ENCODE peak calls at places on chromosomes 3 and 15, in five cellular contexts. One of them, this sample, is unnamed.
A peak's percentile ranks its signal among the peaks of the same experiment; 100 is the strongest.

GRCh38 chr15:94611656-94612055 is 380.3 kb downstream of the MCTP2 start:
- DNase-seq in cardiac muscle cell: no peak
- DNase-seq in fibroblast of pulmonary artery: no peak
- DNase-seq in AG04449: no peak
- DNase-seq in IMR-90: no peak
- DNase-seq in this sample: no peak

GRCh38 chr3:42655331-42655888 is 1.9 kb downstream of the ZBTB47 start:
- DNase-seq in cardiac muscle cell: no peak
- DNase-seq in fibroblast of pulmonary artery: no peak
- DNase-seq in AG04449: no peak
- DNase-seq in IMR-90: no peak
- DNase-seq in this sample: no peak

GRCh38 chr3:53051929-53052328 is 6.1 kb upstream of the SFMBT1 start:
- DNase-seq in cardiac muscle cell: no peak
- DNase-seq in fibroblast of pulmonary artery: no peak
- DNase-seq in AG04449: no peak
- DNase-seq in IMR-90: no peak
- DNase-seq in this sample: no peak

GRCh38 chr15:26996250-26996649 is 25.3 kb downstream of the GABRG3 start:
- DNase-seq in cardiac muscle cell: no peak
- DNase-seq in fibroblast of pulmonary artery: no peak
- DNase-seq in AG04449: no peak
- DNase-seq in IMR-90: no peak
- DNase-seq in this sample: no peak

GRCh38 chr3:84742915-84743314 is 215.9 kb upstream of the CADM2 start:
- DNase-seq in cardiac muscle cell: no peak
- DNase-seq in fibroblast of pulmonary artery: no peak
- DNase-seq in AG04449: no peak
- DNase-seq in IMR-90: no peak
- DNase-seq in this sample: no peak

GRCh38 chr3:54213910-54214309 is 91.6 kb downstream of the CACNA2D3 start:
- DNase-seq in cardiac muscle cell: no peak
- DNase-seq in fibroblast of pulmonary artery: peak; percentile 18
- DNase-seq in AG04449: no peak
- DNase-seq in IMR-90: no peak
- DNase-seq in this sample: no peak

GRCh38 chr15:94312946-94313345 is 81.6 kb downstream of the MCTP2 start:
- DNase-seq in cardiac muscle cell: no peak
- DNase-seq in fibroblast of pulmonary artery: peak; percentile 17
- DNase-seq in AG04449: peak; percentile 19
- DNase-seq in IMR-90: no peak
- DNase-seq in this sample: peak; percentile 49

GRCh38 chr15:62133141-62133540 is 31.9 kb downstream of the C2CD4B start:
- DNase-seq in cardiac muscle cell: no peak
- DNase-seq in fibroblast of pulmonary artery: no peak
- DNase-seq in AG04449: no peak
- DNase-seq in IMR-90: no peak
- DNase-seq in this sample: no peak

GRCh38 chr3:100902572-100902971 is 90.6 kb downstream of the ABI3BP start:
- DNase-seq in cardiac muscle cell: no peak
- DNase-seq in fibroblast of pulmonary artery: no peak
- DNase-seq in AG04449: peak; percentile 37
- DNase-seq in IMR-90: peak; percentile 22
- DNase-seq in this sample: no peak

GRCh38 chr3:186255703-186256331 is 106.2 kb downstream of the DGKG start:
- DNase-seq in cardiac muscle cell: peak; percentile 21
- DNase-seq in fibroblast of pulmonary artery: no peak
- DNase-seq in AG04449: no peak
- DNase-seq in IMR-90: no peak
- DNase-seq in this sample: no peak

GRCh38 chr3:62070891-62071290 is 302.5 kb downstream of the FEZF2 start:
- DNase-seq in cardiac muscle cell: no peak
- DNase-seq in fibroblast of pulmonary artery: no peak
- DNase-seq in AG04449: no peak
- DNase-seq in IMR-90: no peak
- DNase-seq in this sample: no peak

GRCh38 chr3:105449393-105449792 is 82.7 kb downstream of the ALCAM start:
- DNase-seq in cardiac muscle cell: no peak
- DNase-seq in fibroblast of pulmonary artery: no peak
- DNase-seq in AG04449: no peak
- DNase-seq in IMR-90: no peak
- DNase-seq in this sample: no peak

GRCh38 chr3:139518926-139519842 is 20.4 kb downstream of the RBP1 start:
- DNase-seq in cardiac muscle cell: no peak
- DNase-seq in fibroblast of pulmonary artery: no peak
- DNase-seq in AG04449: no peak
- DNase-seq in IMR-90: no peak
- DNase-seq in this sample: no peak

GRCh38 chr15:61828860-61829513 is 231.3 kb downstream of the VPS13C start:
- DNase-seq in cardiac muscle cell: no peak
- DNase-seq in fibroblast of pulmonary artery: no peak
- DNase-seq in AG04449: no peak
- DNase-seq in IMR-90: no peak
- DNase-seq in this sample: peak; percentile 64

GRCh38 chr3:7487763-7488162 is 626.8 kb downstream of the GRM7 start:
- DNase-seq in cardiac muscle cell: no peak
- DNase-seq in fibroblast of pulmonary artery: no peak
- DNase-seq in AG04449: no peak
- DNase-seq in IMR-90: no peak
- DNase-seq in this sample: no peak

GRCh38 chr15:20351448-20351961 is 190.1 kb downstream of the GOLGA6L6 start:
- DNase-seq in cardiac muscle cell: no peak
- DNase-seq in fibroblast of pulmonary artery: no peak
- DNase-seq in AG04449: no peak
- DNase-seq in IMR-90: no peak
- DNase-seq in this sample: no peak

GRCh38 chr3:128364808-128365360 is 101.8 kb downstream of the DNAJB8 start:
- DNase-seq in cardiac muscle cell: no peak
- DNase-seq in fibroblast of pulmonary artery: no peak
- DNase-seq in AG04449: no peak
- DNase-seq in IMR-90: no peak
- DNase-seq in this sample: no peak

DNA sequence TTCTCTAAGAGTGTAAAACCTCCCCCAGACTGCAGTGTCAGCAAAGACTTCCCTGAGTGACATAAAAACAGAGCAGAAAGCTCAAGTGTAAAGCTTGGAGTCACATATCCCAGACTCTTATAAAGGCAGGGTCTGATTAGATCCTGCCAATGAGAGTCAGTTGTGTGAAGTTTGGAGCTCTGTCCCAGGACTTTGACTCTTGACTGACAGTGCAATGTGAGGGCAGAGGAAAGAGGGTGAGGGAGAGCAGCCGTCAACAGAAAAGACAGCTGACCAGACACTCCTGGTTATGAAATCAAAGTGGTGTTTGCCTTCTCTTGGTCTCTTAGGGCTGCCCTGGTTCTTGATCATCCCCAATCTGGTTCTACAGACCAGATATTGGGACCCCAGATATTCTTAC is 393.2 kb downstream of the ERC2 start:
- DNase-seq in cardiac muscle cell: peak; percentile 29
- DNase-seq in fibroblast of pulmonary artery: no peak
- DNase-seq in AG04449: no peak
- DNase-seq in IMR-90: no peak
- DNase-seq in this sample: no peak
- TF ChIP-seq CTCF in cardiac muscle cell: no peak
- TF ChIP-seq CTCF in fibroblast of pulmonary artery: no peak
- TF ChIP-seq CTCF in AG04449: no peak
- TF ChIP-seq CTCF in IMR-90: no peak
- TF ChIP-seq CTCF in this sample: no peak

DNA sequence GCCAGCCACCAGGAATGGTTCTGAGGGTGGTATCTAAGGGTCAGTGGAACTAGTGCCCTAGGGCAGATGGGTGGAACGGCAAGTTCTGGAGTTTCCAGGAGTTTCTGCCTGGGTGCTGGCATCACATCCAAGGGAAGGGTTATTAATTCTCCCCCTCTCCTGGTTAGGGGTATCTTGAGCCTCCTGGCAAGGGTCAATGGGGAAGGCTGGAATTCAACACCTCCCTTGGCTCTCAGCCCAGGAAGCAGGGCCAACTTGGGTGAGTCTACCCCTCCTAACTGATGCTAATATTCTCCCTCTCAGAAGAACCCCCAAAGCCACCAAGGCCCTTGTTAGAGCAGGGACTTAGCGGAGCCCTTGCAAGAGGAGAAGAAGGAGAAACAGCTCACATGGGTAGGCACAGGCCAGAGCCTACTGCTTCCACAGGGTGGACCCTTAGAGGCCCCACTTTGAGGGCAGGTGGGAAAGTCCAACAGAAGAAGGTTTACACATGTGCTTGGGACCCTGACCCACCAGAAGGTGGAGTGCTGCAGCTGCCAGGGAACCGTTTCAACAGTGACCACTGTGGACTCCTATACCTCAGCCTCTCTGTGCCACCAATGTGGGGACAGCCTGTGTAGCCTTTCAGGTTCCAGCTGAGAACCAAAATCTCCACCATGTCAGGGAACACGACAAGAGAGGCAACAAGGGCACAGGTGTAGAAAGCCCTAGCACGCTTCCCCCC is 3.3 kb downstream of the TMEM115 start:
- DNase-seq in cardiac muscle cell: no peak
- DNase-seq in fibroblast of pulmonary artery: no peak
- DNase-seq in AG04449: no peak
- DNase-seq in IMR-90: no peak
- DNase-seq in this sample: no peak
- H3K4me3 ChIP-seq in cardiac muscle cell: no peak overlapping the region
- H3K4me3 ChIP-seq in fibroblast of pulmonary artery: peak overlapping the region; percentile 88
- H3K4me3 ChIP-seq in AG04449: peak overlapping the region; percentile 99
- H3K4me3 ChIP-seq in IMR-90: no peak overlapping the region
- H3K4me3 ChIP-seq in this sample: peak overlapping the region; percentile 90

GRCh38 chr3:19213608-19214220 is 65.4 kb downstream of the KCNH8 start:
- DNase-seq in cardiac muscle cell: peak; percentile 13
- DNase-seq in fibroblast of pulmonary artery: no peak
- DNase-seq in AG04449: no peak
- DNase-seq in IMR-90: no peak
- DNase-seq in this sample: no peak
- TF ChIP-seq CTCF in cardiac muscle cell: no peak
- TF ChIP-seq CTCF in fibroblast of pulmonary artery: no peak
- TF ChIP-seq CTCF in AG04449: no peak
- TF ChIP-seq CTCF in IMR-90: no peak
- TF ChIP-seq CTCF in this sample: no peak

DNA sequence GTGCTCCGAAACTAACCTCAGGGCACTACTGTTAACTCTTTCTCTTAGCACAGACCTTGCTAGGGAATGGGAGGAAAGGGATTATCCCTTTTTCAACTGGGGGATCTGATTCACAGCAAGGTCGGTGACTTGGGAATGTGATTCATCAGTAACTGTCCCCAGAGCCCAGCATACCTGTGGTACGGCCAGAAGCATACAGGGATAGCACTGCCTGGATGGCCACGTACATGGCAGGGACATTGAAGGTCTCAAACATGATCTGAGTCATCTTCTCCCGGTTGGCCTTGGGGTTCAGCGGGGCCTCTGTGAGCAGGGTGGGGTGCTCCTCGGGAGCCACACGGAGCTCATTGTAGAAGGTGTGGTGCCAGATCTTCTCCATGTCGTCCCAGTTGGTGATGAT is 2.3 kb downstream of the ACTC1 start:
- DNase-seq in cardiac muscle cell: no peak
- DNase-seq in fibroblast of pulmonary artery: no peak
- DNase-seq in AG04449: no peak
- DNase-seq in IMR-90: no peak
- DNase-seq in this sample: no peak
- H3K4me3 ChIP-seq in cardiac muscle cell: peak overlapping the region; percentile 82
- H3K4me3 ChIP-seq in fibroblast of pulmonary artery: no peak overlapping the region
- H3K4me3 ChIP-seq in AG04449: no peak overlapping the region
- H3K4me3 ChIP-seq in IMR-90: no peak overlapping the region
- H3K4me3 ChIP-seq in this sample: no peak overlapping the region

DNA sequence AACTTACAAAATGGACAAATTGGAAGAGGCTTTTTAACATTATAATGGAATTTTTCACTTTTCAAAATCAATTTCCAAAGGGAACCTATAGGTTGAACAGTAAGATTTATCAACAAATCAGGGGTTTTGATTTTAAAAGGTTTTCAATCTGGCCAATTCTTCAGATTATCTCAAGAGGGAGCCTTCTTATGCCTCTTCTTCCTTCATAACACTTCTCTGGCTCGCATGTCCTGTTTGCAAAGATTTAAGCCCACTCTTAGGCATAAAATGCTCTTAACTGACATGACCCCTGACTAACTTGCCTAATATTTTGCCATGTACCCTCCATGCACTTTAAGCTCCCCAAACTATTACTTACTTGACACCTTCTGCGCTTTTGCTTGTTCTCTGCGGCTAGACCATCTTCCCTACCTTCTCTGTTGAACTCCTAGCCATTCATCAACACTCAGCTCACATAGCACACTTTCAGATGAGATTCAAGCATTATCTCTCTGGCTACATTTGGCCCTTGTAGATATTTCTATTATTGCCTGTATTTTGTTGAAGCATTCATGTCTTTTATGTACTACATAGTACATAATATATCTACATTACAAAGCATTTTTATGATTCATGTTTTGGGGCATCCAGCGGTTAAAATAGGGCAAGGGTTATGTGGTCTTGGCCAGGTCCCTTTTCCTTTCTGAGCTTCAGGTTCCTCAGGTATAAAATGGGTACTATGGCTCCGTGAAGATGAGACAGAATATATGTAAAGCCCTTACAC is 1.0 kb upstream of the ARIH1 start:
- DNase-seq in cardiac muscle cell: no peak
- DNase-seq in fibroblast of pulmonary artery: peak; percentile 47
- DNase-seq in AG04449: no peak
- DNase-seq in IMR-90: peak; percentile 53
- DNase-seq in this sample: no peak
- TF ChIP-seq CTCF in cardiac muscle cell: peak; percentile 29
- TF ChIP-seq CTCF in fibroblast of pulmonary artery: peak; percentile 29
- TF ChIP-seq CTCF in AG04449: peak; percentile 12
- TF ChIP-seq CTCF in IMR-90: peak; percentile 46
- TF ChIP-seq CTCF in this sample: peak; percentile 36

DNA sequence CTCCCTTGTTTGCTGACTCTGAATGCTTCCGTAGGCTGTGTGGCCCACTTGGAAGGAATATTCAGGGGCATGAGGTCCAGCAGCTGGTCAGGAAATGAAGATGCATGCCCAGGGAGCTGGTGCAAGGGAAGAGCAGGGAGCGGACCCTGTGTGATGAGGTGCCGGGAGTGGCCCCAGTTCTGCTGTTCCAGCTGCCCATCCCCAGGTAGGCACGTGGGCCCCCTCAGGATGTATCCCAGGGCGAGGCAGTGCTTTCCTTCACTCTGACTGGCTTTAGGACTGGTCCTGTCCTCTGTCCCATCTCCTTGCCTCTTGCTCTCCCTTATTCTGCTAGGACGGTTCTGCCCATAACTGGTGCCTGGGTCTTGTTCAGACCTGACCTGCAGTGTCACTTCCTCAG is 1.1 kb upstream of the FAM3D start:
- DNase-seq in cardiac muscle cell: no peak
- DNase-seq in fibroblast of pulmonary artery: no peak
- DNase-seq in AG04449: no peak
- DNase-seq in IMR-90: no peak
- DNase-seq in this sample: no peak
- H3K4me3 ChIP-seq in cardiac muscle cell: no peak overlapping the region
- H3K4me3 ChIP-seq in fibroblast of pulmonary artery: no peak overlapping the region
- H3K4me3 ChIP-seq in AG04449: no peak overlapping the region
- H3K4me3 ChIP-seq in IMR-90: no peak overlapping the region
- H3K4me3 ChIP-seq in this sample: no peak overlapping the region